ENCODE peak calls at places on chromosomes 1 and 21, in seven cellular contexts. One of them, this sample, is unnamed.

GRCh38 chr1:25117233-25117823 is 115.0 kb downstream of the SYF2 start:
- DNase-seq in K562: peak
- DNase-seq in GM12878: no peak
- DNase-seq in GM12892: no peak
- DNase-seq in H1: peak
- DNase-seq in SK-N-SH: no peak
- DNase-seq in HepG2: peak
- DNase-seq in this sample: no peak

GRCh38 chr1:245245021-245245667 is 90.4 kb downstream of the KIF26B start:
- DNase-seq in K562: no peak
- DNase-seq in GM12878: no peak
- DNase-seq in GM12892: no peak
- DNase-seq in H1: no peak
- DNase-seq in SK-N-SH: no peak
- DNase-seq in HepG2: no peak
- DNase-seq in this sample: no peak

GRCh38 chr1:192968323-192968722 is 90.8 kb downstream of the UCHL5 start:
- DNase-seq in K562: no peak
- DNase-seq in GM12878: no peak
- DNase-seq in GM12892: no peak
- DNase-seq in H1: no peak
- DNase-seq in SK-N-SH: no peak
- DNase-seq in HepG2: peak
- DNase-seq in this sample: no peak

GRCh38 chr1:90820727-90821126 is 103.6 kb upstream of the BARHL2 start:
- DNase-seq in K562: no peak
- DNase-seq in GM12878: no peak
- DNase-seq in GM12892: no peak
- DNase-seq in H1: no peak
- DNase-seq in SK-N-SH: no peak
- DNase-seq in HepG2: no peak
- DNase-seq in this sample: no peak

GRCh38 chr21:23131177-23131576 is 2133.0 kb downstream of the NCAM2 start:
- DNase-seq in K562: no peak
- DNase-seq in GM12878: no peak
- DNase-seq in GM12892: no peak
- DNase-seq in H1: no peak
- DNase-seq in SK-N-SH: no peak
- DNase-seq in HepG2: no peak
- DNase-seq in this sample: no peak

GRCh38 chr1:183588827-183589226 is 1.4 kb downstream of the NCF2 start:
- DNase-seq in K562: no peak
- DNase-seq in GM12878: no peak
- DNase-seq in GM12892: no peak
- DNase-seq in H1: no peak
- DNase-seq in SK-N-SH: no peak
- DNase-seq in HepG2: no peak
- DNase-seq in this sample: no peak

GRCh38 chr1:185068362-185068761 is 23.0 kb downstream of the RNF2 start:
- DNase-seq in K562: no peak
- DNase-seq in GM12878: no peak
- DNase-seq in GM12892: no peak
- DNase-seq in H1: no peak
- DNase-seq in SK-N-SH: no peak
- DNase-seq in HepG2: no peak
- DNase-seq in this sample: no peak

GRCh38 chr1:119702384-119702783 is 9.3 kb upstream of the PHGDH start:
- DNase-seq in K562: no peak
- DNase-seq in GM12878: no peak
- DNase-seq in GM12892: no peak
- DNase-seq in H1: no peak
- DNase-seq in SK-N-SH: no peak
- DNase-seq in HepG2: no peak
- DNase-seq in this sample: no peak

GRCh38 chr21:45511661-45512431 is 30.4 kb downstream of the SLC19A1 start:
- DNase-seq in K562: no peak
- DNase-seq in GM12878: no peak
- DNase-seq in GM12892: no peak
- DNase-seq in H1: no peak
- DNase-seq in SK-N-SH: no peak
- DNase-seq in HepG2: no peak
- DNase-seq in this sample: no peak

GRCh38 chr21:42799516-42799915 is 79.8 kb downstream of the WDR4 start:
- DNase-seq in K562: no peak
- DNase-seq in GM12878: peak
- DNase-seq in GM12892: no peak
- DNase-seq in H1: no peak
- DNase-seq in SK-N-SH: no peak
- DNase-seq in HepG2: no peak
- DNase-seq in this sample: no peak
- TF ChIP-seq TAF1 in K562: no peak
- TF ChIP-seq TAF1 in GM12878: no peak
- TF ChIP-seq TAF1 in GM12892: no peak
- TF ChIP-seq TAF1 in H1: no peak
- TF ChIP-seq TAF1 in SK-N-SH: no peak
- TF ChIP-seq TAF1 in HepG2: no peak
- TF ChIP-seq TAF1 in this sample: no peak

DNA sequence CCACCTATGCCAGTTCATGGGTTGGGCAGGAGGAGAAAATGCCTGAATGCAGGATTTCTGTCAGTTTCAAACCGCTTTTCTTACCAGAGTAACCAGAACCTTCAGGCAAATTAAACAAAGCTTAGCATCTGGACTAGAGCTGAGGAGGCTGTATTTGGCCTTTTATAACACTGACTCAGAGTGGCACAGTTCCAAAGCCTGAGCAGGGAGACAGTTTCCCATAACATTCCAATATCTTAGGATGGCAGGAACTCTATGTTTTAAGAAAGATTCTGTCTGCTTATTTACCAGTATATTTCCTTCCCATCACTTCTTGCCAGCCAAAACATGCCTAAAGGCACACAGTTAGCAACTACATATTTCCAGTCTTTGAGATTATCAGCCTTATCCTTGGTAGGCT is 46.8 kb downstream of the UBR4 start:
- DNase-seq in K562: no peak
- DNase-seq in GM12878: no peak
- DNase-seq in GM12892: no peak
- DNase-seq in H1: no peak
- DNase-seq in SK-N-SH: no peak
- DNase-seq in HepG2: no peak
- DNase-seq in this sample: no peak
- TF ChIP-seq TAF1 in K562: no peak
- TF ChIP-seq TAF1 in GM12878: no peak
- TF ChIP-seq TAF1 in GM12892: no peak
- TF ChIP-seq TAF1 in H1: no peak
- TF ChIP-seq TAF1 in SK-N-SH: no peak
- TF ChIP-seq TAF1 in HepG2: no peak
- TF ChIP-seq TAF1 in this sample: no peak

GRCh38 chr1:54545916-54546635 is 2.0 kb upstream of the ACOT11 start:
- DNase-seq in K562: no peak
- DNase-seq in GM12878: no peak
- DNase-seq in GM12892: no peak
- DNase-seq in H1: no peak
- DNase-seq in SK-N-SH: no peak
- DNase-seq in HepG2: no peak
- DNase-seq in this sample: no peak

GRCh38 chr1:54542962-54543539 is 5.0 kb upstream of the ACOT11 start:
- DNase-seq in K562: peak
- DNase-seq in GM12878: no peak
- DNase-seq in GM12892: no peak
- DNase-seq in H1: no peak
- DNase-seq in SK-N-SH: no peak
- DNase-seq in HepG2: no peak
- DNase-seq in this sample: no peak

GRCh38 chr1:54542120-54542961 is 5.7 kb upstream of the ACOT11 start:
- DNase-seq in K562: peak
- DNase-seq in GM12878: peak
- DNase-seq in GM12892: no peak
- DNase-seq in H1: peak
- DNase-seq in SK-N-SH: peak
- DNase-seq in HepG2: peak
- DNase-seq in this sample: peak

GRCh38 chr1:54546651-54547348 is 1.2 kb upstream of the ACOT11 start:
- DNase-seq in K562: no peak
- DNase-seq in GM12878: no peak
- DNase-seq in GM12892: no peak
- DNase-seq in H1: no peak
- DNase-seq in SK-N-SH: no peak
- DNase-seq in HepG2: no peak
- DNase-seq in this sample: no peak

GRCh38 chr1:54543729-54544496 is 4.1 kb upstream of the ACOT11 start:
- DNase-seq in K562: peak
- DNase-seq in GM12878: no peak
- DNase-seq in GM12892: no peak
- DNase-seq in H1: no peak
- DNase-seq in SK-N-SH: peak
- DNase-seq in HepG2: no peak
- DNase-seq in this sample: no peak
- TF ChIP-seq TAF1 in K562: no peak
- TF ChIP-seq TAF1 in GM12878: no peak
- TF ChIP-seq TAF1 in GM12892: no peak
- TF ChIP-seq TAF1 in H1: no peak
- TF ChIP-seq TAF1 in SK-N-SH: no peak
- TF ChIP-seq TAF1 in HepG2: no peak
- TF ChIP-seq TAF1 in this sample: no peak

DNA sequence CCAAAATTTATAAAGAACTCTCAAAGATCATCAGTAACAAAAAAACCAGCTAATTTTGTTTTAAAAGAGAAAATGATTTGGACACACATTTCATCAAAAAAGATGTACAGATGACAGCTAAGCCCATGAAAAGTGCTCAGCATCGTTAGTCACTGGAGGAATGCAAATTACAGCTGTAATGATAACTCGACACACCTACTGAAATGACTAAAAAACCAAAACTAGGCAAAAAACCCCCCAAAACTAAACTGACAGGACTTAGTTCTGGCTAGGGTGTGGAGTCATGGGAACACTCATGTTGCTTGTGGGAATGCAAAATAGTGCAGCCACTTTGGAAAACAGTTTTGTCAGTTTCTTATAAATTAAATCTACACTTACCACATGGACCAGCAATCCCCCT is 59.5 kb downstream of the CNIH3 start:
- DNase-seq in K562: no peak
- DNase-seq in GM12878: no peak
- DNase-seq in GM12892: peak
- DNase-seq in H1: no peak
- DNase-seq in SK-N-SH: no peak
- DNase-seq in HepG2: no peak
- DNase-seq in this sample: peak
- TF ChIP-seq TAF1 in K562: no peak
- TF ChIP-seq TAF1 in GM12878: no peak
- TF ChIP-seq TAF1 in GM12892: no peak
- TF ChIP-seq TAF1 in H1: no peak
- TF ChIP-seq TAF1 in SK-N-SH: no peak
- TF ChIP-seq TAF1 in HepG2: no peak
- TF ChIP-seq TAF1 in this sample: no peak

DNA sequence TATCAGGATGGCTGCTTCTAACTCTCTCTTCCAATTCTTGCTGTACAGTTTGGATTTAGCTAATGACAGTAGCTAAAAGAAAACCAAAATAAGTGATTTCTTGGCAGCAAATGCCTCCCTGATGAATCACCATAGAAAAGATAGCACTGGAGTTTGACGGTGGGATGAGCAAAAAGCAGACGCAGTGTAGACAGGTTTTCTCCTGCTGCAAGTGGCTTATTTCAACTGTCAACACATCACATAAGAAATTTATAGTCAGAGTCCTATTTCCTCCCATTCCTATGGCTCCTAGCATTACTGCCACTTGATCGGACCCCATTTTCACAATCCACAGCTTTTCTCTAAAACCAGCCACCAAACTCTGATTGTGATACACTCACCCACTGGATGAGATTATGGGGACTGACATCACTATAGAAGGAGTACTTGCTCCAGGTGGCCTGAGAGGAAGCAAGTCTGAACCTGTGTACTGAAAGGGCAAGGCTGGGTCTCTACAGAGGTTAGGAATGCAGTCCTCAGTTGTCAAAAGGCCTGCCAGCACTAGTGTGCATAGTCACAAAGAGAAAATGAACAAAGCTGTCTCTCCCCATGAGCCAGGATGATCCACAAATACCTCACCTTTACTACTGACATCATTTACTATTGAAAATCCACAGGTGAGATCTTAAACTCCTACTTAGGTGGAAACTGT is 359.8 kb downstream of the LTN1 start:
- DNase-seq in K562: no peak
- DNase-seq in GM12878: no peak
- DNase-seq in GM12892: no peak
- DNase-seq in H1: no peak
- DNase-seq in SK-N-SH: no peak
- DNase-seq in HepG2: no peak
- DNase-seq in this sample: no peak
- TF ChIP-seq TAF1 in K562: no peak
- TF ChIP-seq TAF1 in GM12878: no peak
- TF ChIP-seq TAF1 in GM12892: no peak
- TF ChIP-seq TAF1 in H1: no peak
- TF ChIP-seq TAF1 in SK-N-SH: no peak
- TF ChIP-seq TAF1 in HepG2: no peak
- TF ChIP-seq TAF1 in this sample: no peak

GRCh38 chr1:153206631-153207030 is 3.4 kb downstream of the LELP1 start:
- DNase-seq in K562: no peak
- DNase-seq in GM12878: no peak
- DNase-seq in GM12892: no peak
- DNase-seq in H1: no peak
- DNase-seq in SK-N-SH: no peak
- DNase-seq in HepG2: no peak
- DNase-seq in this sample: no peak
- TF ChIP-seq TAF1 in K562: no peak
- TF ChIP-seq TAF1 in GM12878: no peak
- TF ChIP-seq TAF1 in GM12892: no peak
- TF ChIP-seq TAF1 in H1: no peak
- TF ChIP-seq TAF1 in SK-N-SH: no peak
- TF ChIP-seq TAF1 in HepG2: no peak
- TF ChIP-seq TAF1 in this sample: no peak

DNA sequence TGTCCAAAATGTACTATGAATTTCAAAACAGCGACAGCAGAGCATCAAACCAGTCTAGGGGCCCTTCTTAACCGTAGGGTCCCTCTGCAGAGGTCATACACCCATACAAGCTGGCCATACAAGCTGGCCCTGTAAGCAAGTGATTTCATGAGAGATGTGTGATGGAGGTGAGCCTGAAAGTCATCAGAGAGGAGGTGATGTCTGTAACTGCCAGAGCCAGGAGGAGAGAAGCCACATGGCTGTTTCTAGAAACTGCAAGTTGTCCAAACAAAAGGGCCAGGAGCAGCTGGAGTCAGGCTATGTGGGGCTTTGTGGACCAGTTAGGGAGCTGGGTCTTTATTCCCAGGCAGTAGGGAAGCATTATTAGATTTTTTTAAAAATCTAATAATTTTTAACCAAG is 14.8 kb upstream of the SERINC2 start:
- DNase-seq in K562: no peak
- DNase-seq in GM12878: no peak
- DNase-seq in GM12892: no peak
- DNase-seq in H1: no peak
- DNase-seq in SK-N-SH: no peak
- DNase-seq in HepG2: no peak
- DNase-seq in this sample: no peak
- TF ChIP-seq TAF1 in K562: no peak
- TF ChIP-seq TAF1 in GM12878: no peak
- TF ChIP-seq TAF1 in GM12892: no peak
- TF ChIP-seq TAF1 in H1: no peak
- TF ChIP-seq TAF1 in SK-N-SH: no peak
- TF ChIP-seq TAF1 in HepG2: no peak
- TF ChIP-seq TAF1 in this sample: no peak

GRCh38 chr1:36151845-36152203 is 2.5 kb upstream of the TRAPPC3 start:
- DNase-seq in K562: no peak
- DNase-seq in GM12878: no peak
- DNase-seq in GM12892: no peak
- DNase-seq in H1: no peak
- DNase-seq in SK-N-SH: no peak
- DNase-seq in HepG2: no peak
- DNase-seq in this sample: no peak
- TF ChIP-seq TAF1 in K562: no peak
- TF ChIP-seq TAF1 in GM12878: no peak
- TF ChIP-seq TAF1 in GM12892: no peak
- TF ChIP-seq TAF1 in H1: no peak
- TF ChIP-seq TAF1 in SK-N-SH: no peak
- TF ChIP-seq TAF1 in HepG2: no peak
- TF ChIP-seq TAF1 in this sample: no peak

This sample was measured in GM12891.